ENCODE peak calls at places on chromosomes 16 and 17, in six cellular contexts. W is naive thymus-derived CD4-positive, alpha-beta T cell; N is cardiac fibroblast; C is activated B cell treated with CpG ODN at 0.5 μM for 24 hours; T is HCT116; E is neuronal stem cell. U is an unnamed sample.

GRCh38 chr16:80147021-80147680 is 393.6 kb upstream of the DYNLRB2 start:
- DNase-seq in W (no peak), E (no peak), C (no peak), N (no peak), T (no peak), U (no peak)

GRCh38 chr17:36629970-36630369 is 28.6 kb downstream of the MRM1 start:
- DNase-seq in C (no peak), E (no peak), N (no peak), T (no peak), W (no peak), U (no peak)

GRCh38 chr16:55233464-55233863 is 90.5 kb upstream of the IRX6 start:
- DNase-seq in E (no peak), W (no peak), C (no peak), N (no peak), T (no peak), U (no peak)

GRCh38 chr16:14302399-14303181 is 231.5 kb downstream of the MRTFB start:
- DNase-seq in E (no peak), W (no peak), N (no peak), T (no peak), C (no peak), U (no peak)

GRCh38 chr17:2124391-2124790 is 69.5 kb downstream of the HIC1 start:
- DNase-seq in T (no peak), C (no peak), W (no peak), E (no peak), N (no peak), U (no peak)

GRCh38 chr16:10752843-10753523 is 9.3 kb downstream of the NUBP1 start:
- DNase-seq in E (no peak), N (no peak), C (peak; percentile 53), T (no peak), W (no peak), U (no peak)

GRCh38 chr16:2473425-2473926 is 1.5 kb upstream of the TBC1D24 start:
- DNase-seq in W (peak; percentile 38), C (no peak), T (no peak), N (no peak), E (no peak), U (no peak)

GRCh38 chr17:65389956-65390355 is 171.5 kb downstream of the AXIN2 start:
- DNase-seq in E (no peak), T (peak; percentile 4), N (peak; percentile 33), C (no peak), W (no peak), U (no peak)

GRCh38 chr17:82338858-82339633 is 5.5 kb upstream of the SECTM1 start:
- DNase-seq in E (no peak), C (no peak), N (peak; percentile 65), W (no peak), T (peak; percentile 72), U (peak; percentile 52)

U was measured in NCI-H460.